ENCODE peak calls at places on chromosome 7, in six cellular contexts. One of them, this sample, is unnamed.

GRCh38 chr7:44534501-44534900 is 6.6 kb downstream of the NPC1L1 start:
- DNase-seq in GM12865: peak
- DNase-seq in gastrocnemius medialis: no peak
- DNase-seq in dorsolateral prefrontal cortex: no peak
- DNase-seq in AG10803: no peak
- DNase-seq in right atrium auricular region: no peak
- DNase-seq in this sample: peak

GRCh38 chr7:55476852-55477780 is 95.2 kb downstream of the VOPP1 start:
- DNase-seq in GM12865: no peak
- DNase-seq in gastrocnemius medialis: no peak
- DNase-seq in dorsolateral prefrontal cortex: no peak
- DNase-seq in AG10803: no peak
- DNase-seq in right atrium auricular region: no peak
- DNase-seq in this sample: peak

GRCh38 chr7:159034988-159035387 is 109.7 kb downstream of the VIPR2 start:
- DNase-seq in GM12865: no peak
- DNase-seq in gastrocnemius medialis: no peak
- DNase-seq in dorsolateral prefrontal cortex: no peak
- DNase-seq in AG10803: no peak
- DNase-seq in right atrium auricular region: peak
- DNase-seq in this sample: no peak

GRCh38 chr7:129264534-129264933 is 39.7 kb downstream of the AHCYL2 start:
- DNase-seq in GM12865: no peak
- DNase-seq in gastrocnemius medialis: no peak
- DNase-seq in dorsolateral prefrontal cortex: no peak
- DNase-seq in AG10803: no peak
- DNase-seq in right atrium auricular region: no peak
- DNase-seq in this sample: no peak

GRCh38 chr7:157801109-157801508 is 464.3 kb downstream of the DNAJB6 start:
- DNase-seq in GM12865: no peak
- DNase-seq in gastrocnemius medialis: no peak
- DNase-seq in dorsolateral prefrontal cortex: no peak
- DNase-seq in AG10803: no peak
- DNase-seq in right atrium auricular region: no peak
- DNase-seq in this sample: no peak

GRCh38 chr7:120060875-120061274 is 212.1 kb upstream of the KCND2 start:
- DNase-seq in GM12865: peak
- DNase-seq in gastrocnemius medialis: no peak
- DNase-seq in dorsolateral prefrontal cortex: no peak
- DNase-seq in AG10803: no peak
- DNase-seq in right atrium auricular region: no peak
- DNase-seq in this sample: no peak

GRCh38 chr7:106640368-106641141 is 20.4 kb downstream of the CCDC71L start:
- DNase-seq in GM12865: no peak
- DNase-seq in gastrocnemius medialis: no peak
- DNase-seq in dorsolateral prefrontal cortex: no peak
- DNase-seq in AG10803: peak
- DNase-seq in right atrium auricular region: no peak
- DNase-seq in this sample: no peak

GRCh38 chr7:120064565-120064964 is 208.4 kb upstream of the KCND2 start:
- DNase-seq in GM12865: peak
- DNase-seq in gastrocnemius medialis: no peak
- DNase-seq in dorsolateral prefrontal cortex: no peak
- DNase-seq in AG10803: peak
- DNase-seq in right atrium auricular region: no peak
- DNase-seq in this sample: peak

GRCh38 chr7:22393825-22394458 is 37.0 kb upstream of the RAPGEF5 start:
- DNase-seq in GM12865: no peak
- DNase-seq in gastrocnemius medialis: no peak
- DNase-seq in dorsolateral prefrontal cortex: no peak
- DNase-seq in AG10803: peak
- DNase-seq in right atrium auricular region: no peak
- DNase-seq in this sample: no peak

GRCh38 chr7:82859106-82859850 is 303.4 kb downstream of the PCLO start:
- DNase-seq in GM12865: no peak
- DNase-seq in gastrocnemius medialis: no peak
- DNase-seq in dorsolateral prefrontal cortex: no peak
- DNase-seq in AG10803: peak
- DNase-seq in right atrium auricular region: no peak
- DNase-seq in this sample: peak

GRCh38 chr7:30010022-30010421 is 16.5 kb downstream of the FKBP14 start:
- DNase-seq in GM12865: no peak
- DNase-seq in gastrocnemius medialis: no peak
- DNase-seq in dorsolateral prefrontal cortex: no peak
- DNase-seq in AG10803: no peak
- DNase-seq in right atrium auricular region: no peak
- DNase-seq in this sample: no peak
- H3K4me3 ChIP-seq in GM12865: no peak
- H3K4me3 ChIP-seq in gastrocnemius medialis: no peak
- H3K4me3 ChIP-seq in dorsolateral prefrontal cortex: no peak
- H3K4me3 ChIP-seq in AG10803: no peak
- H3K4me3 ChIP-seq in right atrium auricular region: no peak
- H3K4me3 ChIP-seq in this sample: no peak

DNA sequence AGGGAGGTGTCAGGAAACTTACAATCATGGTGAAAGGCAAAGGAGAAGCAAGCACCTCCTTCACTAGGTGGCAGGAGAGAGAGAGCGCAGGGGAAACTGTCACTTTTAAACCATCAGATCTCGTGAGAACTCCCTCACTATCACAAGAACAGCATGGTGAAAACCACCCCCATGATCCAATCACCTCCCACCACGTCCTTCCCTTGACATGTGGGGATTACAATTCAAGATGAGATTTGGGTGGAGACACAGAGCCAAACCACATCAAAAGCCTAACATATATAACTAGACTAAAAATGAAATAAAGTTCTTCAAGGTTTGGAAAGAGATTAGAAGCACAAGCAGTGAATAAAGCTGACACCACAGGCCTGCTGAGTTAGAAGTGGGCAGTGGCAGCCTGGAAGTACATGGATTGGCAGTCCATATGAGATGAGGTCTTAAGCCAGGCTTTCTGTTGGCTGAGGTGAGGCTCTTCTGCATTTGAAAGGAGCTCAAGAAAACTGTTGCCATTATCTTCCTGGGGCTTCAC is 96.4 kb upstream of the MDFIC start:
- DNase-seq in GM12865: peak
- DNase-seq in gastrocnemius medialis: no peak
- DNase-seq in dorsolateral prefrontal cortex: no peak
- DNase-seq in AG10803: no peak
- DNase-seq in right atrium auricular region: no peak
- DNase-seq in this sample: no peak
- TF ChIP-seq CTCF in GM12865: no peak
- TF ChIP-seq CTCF in gastrocnemius medialis: no peak
- TF ChIP-seq CTCF in dorsolateral prefrontal cortex: no peak
- TF ChIP-seq CTCF in AG10803: no peak
- TF ChIP-seq CTCF in right atrium auricular region: no peak
- TF ChIP-seq CTCF in this sample: no peak

GRCh38 chr7:13878154-13878553 is 111.3 kb downstream of the ETV1 start:
- DNase-seq in GM12865: no peak
- DNase-seq in gastrocnemius medialis: no peak
- DNase-seq in dorsolateral prefrontal cortex: no peak
- DNase-seq in AG10803: no peak
- DNase-seq in right atrium auricular region: no peak
- DNase-seq in this sample: no peak

GRCh38 chr7:13879143-13879542 is 110.3 kb downstream of the ETV1 start:
- DNase-seq in GM12865: no peak
- DNase-seq in gastrocnemius medialis: no peak
- DNase-seq in dorsolateral prefrontal cortex: no peak
- DNase-seq in AG10803: no peak
- DNase-seq in right atrium auricular region: no peak
- DNase-seq in this sample: no peak

GRCh38 chr7:13880789-13881188 is 108.7 kb downstream of the ETV1 start:
- DNase-seq in GM12865: no peak
- DNase-seq in gastrocnemius medialis: no peak
- DNase-seq in dorsolateral prefrontal cortex: no peak
- DNase-seq in AG10803: peak
- DNase-seq in right atrium auricular region: no peak
- DNase-seq in this sample: peak

GRCh38 chr7:13882051-13882450 is 107.4 kb downstream of the ETV1 start:
- DNase-seq in GM12865: no peak
- DNase-seq in gastrocnemius medialis: no peak
- DNase-seq in dorsolateral prefrontal cortex: no peak
- DNase-seq in AG10803: no peak
- DNase-seq in right atrium auricular region: no peak
- DNase-seq in this sample: no peak

DNA sequence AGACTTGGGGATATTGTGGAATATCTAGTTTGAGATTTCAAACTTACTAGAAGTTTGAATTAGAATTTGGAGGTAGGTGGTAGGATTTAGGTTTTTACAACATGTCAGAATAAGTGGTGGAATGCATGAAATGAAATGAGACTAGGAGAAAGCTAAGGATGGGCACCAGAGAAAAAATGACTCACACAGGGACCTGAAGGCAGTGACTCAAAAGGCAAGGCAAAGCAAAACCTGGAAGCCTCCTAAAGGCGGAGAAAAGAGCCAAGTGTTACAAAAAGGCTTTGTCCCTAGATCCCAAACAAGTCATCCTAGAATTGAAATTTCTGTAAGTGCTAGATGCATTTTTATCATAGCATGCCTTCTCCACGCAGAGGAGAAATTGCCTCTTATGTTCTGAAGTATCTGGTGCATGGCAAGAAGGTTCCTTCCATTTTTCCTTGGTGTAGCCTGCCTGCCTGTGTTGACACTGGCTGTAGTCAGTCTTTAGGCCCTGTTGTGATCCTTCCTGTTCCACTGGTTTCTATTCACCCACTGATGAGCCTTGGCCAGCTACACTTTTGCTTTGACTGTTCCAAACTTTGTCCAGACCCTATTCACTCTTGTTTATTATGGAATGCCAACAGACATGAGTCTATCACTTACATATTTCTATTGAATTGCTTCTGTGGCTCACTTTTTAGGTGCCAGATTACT is 109.3 kb downstream of the ETV1 start:
- DNase-seq in GM12865: no peak
- DNase-seq in gastrocnemius medialis: no peak
- DNase-seq in dorsolateral prefrontal cortex: no peak
- DNase-seq in AG10803: peak
- DNase-seq in right atrium auricular region: no peak
- DNase-seq in this sample: peak
- H3K4me3 ChIP-seq in GM12865: no peak
- H3K4me3 ChIP-seq in gastrocnemius medialis: no peak
- H3K4me3 ChIP-seq in dorsolateral prefrontal cortex: no peak
- H3K4me3 ChIP-seq in AG10803: no peak
- H3K4me3 ChIP-seq in right atrium auricular region: no peak
- H3K4me3 ChIP-seq in this sample: no peak

GRCh38 chr7:99278180-99278579 is 5.5 kb downstream of the MYH16 start:
- DNase-seq in GM12865: no peak
- DNase-seq in gastrocnemius medialis: no peak
- DNase-seq in dorsolateral prefrontal cortex: no peak
- DNase-seq in AG10803: no peak
- DNase-seq in right atrium auricular region: no peak
- DNase-seq in this sample: no peak
- TF ChIP-seq CTCF in GM12865: peak
- TF ChIP-seq CTCF in gastrocnemius medialis: no peak
- TF ChIP-seq CTCF in dorsolateral prefrontal cortex: no peak
- TF ChIP-seq CTCF in AG10803: no peak
- TF ChIP-seq CTCF in right atrium auricular region: no peak
- TF ChIP-seq CTCF in this sample: no peak

GRCh38 chr7:1454471-1455065 is 4.7 kb downstream of the MICALL2 start:
- DNase-seq in GM12865: no peak
- DNase-seq in gastrocnemius medialis: no peak
- DNase-seq in dorsolateral prefrontal cortex: peak
- DNase-seq in AG10803: no peak
- DNase-seq in right atrium auricular region: no peak
- DNase-seq in this sample: no peak

GRCh38 chr7:1457949-1458675 is 1.2 kb downstream of the MICALL2 start:
- DNase-seq in GM12865: no peak
- DNase-seq in gastrocnemius medialis: no peak
- DNase-seq in dorsolateral prefrontal cortex: no peak
- DNase-seq in AG10803: no peak
- DNase-seq in right atrium auricular region: no peak
- DNase-seq in this sample: no peak

GRCh38 chr7:1457059-1457948 is 2.0 kb downstream of the MICALL2 start:
- DNase-seq in GM12865: no peak
- DNase-seq in gastrocnemius medialis: no peak
- DNase-seq in dorsolateral prefrontal cortex: no peak
- DNase-seq in AG10803: no peak
- DNase-seq in right atrium auricular region: no peak
- DNase-seq in this sample: no peak

GRCh38 chr7:1455241-1455939 is 3.9 kb downstream of the MICALL2 start:
- DNase-seq in GM12865: no peak
- DNase-seq in gastrocnemius medialis: no peak
- DNase-seq in dorsolateral prefrontal cortex: no peak
- DNase-seq in AG10803: no peak
- DNase-seq in right atrium auricular region: no peak
- DNase-seq in this sample: no peak

DNA sequence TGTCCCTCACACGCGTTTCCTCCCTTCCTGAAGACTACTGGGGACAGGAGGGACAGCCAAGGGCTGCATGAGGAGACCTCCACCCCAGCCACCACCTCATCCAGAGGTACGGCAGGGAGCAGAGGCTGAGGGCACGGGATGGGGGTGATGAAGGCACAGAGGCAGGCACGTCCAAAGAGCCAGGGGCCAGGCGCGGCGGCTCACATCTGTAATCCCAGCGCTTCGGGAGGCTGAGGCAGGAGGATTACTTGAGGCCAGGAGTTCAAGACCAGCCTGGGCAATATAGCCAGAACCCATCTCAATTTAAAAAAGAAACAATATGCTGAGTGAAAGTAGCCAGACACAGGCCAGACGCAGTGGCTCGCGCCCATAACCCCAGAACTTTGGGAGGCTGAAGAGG is 3.3 kb downstream of the MICALL2 start:
- DNase-seq in GM12865: no peak
- DNase-seq in gastrocnemius medialis: no peak
- DNase-seq in dorsolateral prefrontal cortex: no peak
- DNase-seq in AG10803: no peak
- DNase-seq in right atrium auricular region: no peak
- DNase-seq in this sample: no peak
- H3K4me3 ChIP-seq in GM12865: no peak
- H3K4me3 ChIP-seq in gastrocnemius medialis: no peak
- H3K4me3 ChIP-seq in dorsolateral prefrontal cortex: no peak
- H3K4me3 ChIP-seq in AG10803: no peak
- H3K4me3 ChIP-seq in right atrium auricular region: no peak
- H3K4me3 ChIP-seq in this sample: no peak

This sample was measured in astrocyte of the spinal cord.